ENCODE peak calls at places on chromosome 16, in four cellular contexts. Q, N, E and O are unnamed samples.

GRCh38 chr16:1199342-1200013 is 25.6 kb downstream of the TPSG1 start:
- DNase-seq in Q (no peak), N (no peak), E (no peak), O (no peak)

GRCh38 chr16:15811778-15812750 is 44.8 kb downstream of the MYH11 start:
- DNase-seq in Q (peak; percentile 67), N (peak; percentile 86), E (peak; percentile 87), O (peak; percentile 97)

GRCh38 chr16:14003119-14003570 is 68.0 kb upstream of the MRTFB start:
- DNase-seq in Q (no peak), N (no peak), E (peak; percentile 50), O (peak; percentile 47)

GRCh38 chr16:8622315-8622656 is 788 bp downstream of the METTL22 start:
- DNase-seq in Q (no peak), N (no peak), E (no peak), O (no peak)

GRCh38 chr16:27205436-27206065 is 2.2 kb downstream of the KDM8 start:
- DNase-seq in Q (no peak), N (no peak), E (no peak), O (no peak)

GRCh38 chr16:78884199-78884598 is 716.3 kb downstream of the MAF start:
- DNase-seq in Q (no peak), N (no peak), E (no peak), O (no peak)

GRCh38 chr16:64882385-64882784 is 239.5 kb downstream of the CDH11 start:
- DNase-seq in Q (no peak), N (no peak), E (no peak), O (no peak)

GRCh38 chr16:1019234-1019933 is 37.8 kb downstream of the SOX8 start:
- DNase-seq in Q (peak; percentile 44), N (no peak), E (peak; percentile 64), O (peak; percentile 69)

GRCh38 chr16:64864232-64864803 is 257.5 kb downstream of the CDH11 start:
- DNase-seq in Q (peak; percentile 23), N (peak; percentile 98), E (peak; percentile 96), O (peak; percentile 90)

GRCh38 chr16:73253922-73254480 is 206.1 kb upstream of the ZFHX3 start:
- DNase-seq in Q (no peak), N (no peak), E (no peak), O (no peak)

GRCh38 chr16:10383626-10384025 is 2.2 kb upstream of the ATF7IP2 start:
- DNase-seq in Q (no peak), N (no peak), E (no peak), O (no peak)

GRCh38 chr16:75267631-75268264 is 16.3 kb upstream of the BCAR1 start:
- DNase-seq in Q (no peak), N (no peak), E (peak; percentile 51), O (no peak)

GRCh38 chr16:64615647-64616280 is 506.1 kb downstream of the CDH11 start:
- DNase-seq in Q (no peak), N (no peak), E (peak; percentile 3), O (peak; percentile 60)

GRCh38 chr16:48499822-48500440 is 110.0 kb downstream of the N4BP1 start:
- DNase-seq in Q (peak; percentile 75), N (peak; percentile 84), E (peak; percentile 91), O (peak; percentile 92)

GRCh38 chr16:9954181-9954580 is 228.0 kb downstream of the GRIN2A start:
- DNase-seq in Q (no peak), N (no peak), E (no peak), O (peak; percentile 4)

GRCh38 chr16:9091867-9092281 is 430 bp downstream of the HAPSTR1 start:
- DNase-seq in Q (no peak), N (no peak), E (no peak), O (peak; percentile 35)

GRCh38 chr16:3183445-3184139 is 4.4 kb upstream of the OR1F1 start:
- DNase-seq in Q (no peak), N (no peak), E (no peak), O (no peak)

GRCh38 chr16:85334718-85335583 is 222.7 kb upstream of the CIBAR2 start:
- DNase-seq in Q (no peak), N (no peak), E (no peak), O (no peak)

GRCh38 chr16:4947722-4948503 is 10.2 kb upstream of the SEC14L5 start:
- DNase-seq in Q (no peak), N (no peak), E (peak; percentile 10), O (no peak)

GRCh38 chr16:85005278-85006069 is 5.9 kb downstream of the ZDHHC7 start:
- DNase-seq in Q (peak; percentile 35), N (no peak), E (peak; percentile 43), O (peak; percentile 82)

GRCh38 chr16:56898847-56899246 is 33.1 kb upstream of the HERPUD1 start:
- DNase-seq in Q (no peak), N (no peak), E (no peak), O (no peak)

GRCh38 chr16:86510465-86511261 is at the start of gene FOXF1:
- DNase-seq in Q (no peak), N (no peak), E (peak; percentile 50), O (peak; percentile 61)

GRCh38 chr16:14042706-14043105 is 28.4 kb upstream of the MRTFB start:
- DNase-seq in Q (no peak), N (no peak), E (no peak), O (no peak)

GRCh38 chr16:89145406-89146161 is 26.0 kb upstream of the CDH15 start:
- DNase-seq in Q (no peak), N (no peak), E (no peak), O (no peak)

GRCh38 chr16:14334366-14335105 is 263.4 kb downstream of the MRTFB start:
- DNase-seq in Q (peak; percentile 48), N (peak; percentile 26), E (peak; percentile 31), O (peak; percentile 76)

GRCh38 chr16:88329726-88330700 is 52.7 kb upstream of the ZNF469 start:
- DNase-seq in Q (no peak), N (no peak), E (no peak), O (peak; percentile 43)

GRCh38 chr16:2769675-2770056 is 7.4 kb downstream of the ELOB start:
- DNase-seq in Q (no peak), N (no peak), E (peak; percentile 70), O (peak; percentile 29)

GRCh38 chr16:583470-583814 is 6.4 kb upstream of the RAB40C start:
- DNase-seq in Q (no peak), N (no peak), E (no peak), O (no peak)

DNA sequence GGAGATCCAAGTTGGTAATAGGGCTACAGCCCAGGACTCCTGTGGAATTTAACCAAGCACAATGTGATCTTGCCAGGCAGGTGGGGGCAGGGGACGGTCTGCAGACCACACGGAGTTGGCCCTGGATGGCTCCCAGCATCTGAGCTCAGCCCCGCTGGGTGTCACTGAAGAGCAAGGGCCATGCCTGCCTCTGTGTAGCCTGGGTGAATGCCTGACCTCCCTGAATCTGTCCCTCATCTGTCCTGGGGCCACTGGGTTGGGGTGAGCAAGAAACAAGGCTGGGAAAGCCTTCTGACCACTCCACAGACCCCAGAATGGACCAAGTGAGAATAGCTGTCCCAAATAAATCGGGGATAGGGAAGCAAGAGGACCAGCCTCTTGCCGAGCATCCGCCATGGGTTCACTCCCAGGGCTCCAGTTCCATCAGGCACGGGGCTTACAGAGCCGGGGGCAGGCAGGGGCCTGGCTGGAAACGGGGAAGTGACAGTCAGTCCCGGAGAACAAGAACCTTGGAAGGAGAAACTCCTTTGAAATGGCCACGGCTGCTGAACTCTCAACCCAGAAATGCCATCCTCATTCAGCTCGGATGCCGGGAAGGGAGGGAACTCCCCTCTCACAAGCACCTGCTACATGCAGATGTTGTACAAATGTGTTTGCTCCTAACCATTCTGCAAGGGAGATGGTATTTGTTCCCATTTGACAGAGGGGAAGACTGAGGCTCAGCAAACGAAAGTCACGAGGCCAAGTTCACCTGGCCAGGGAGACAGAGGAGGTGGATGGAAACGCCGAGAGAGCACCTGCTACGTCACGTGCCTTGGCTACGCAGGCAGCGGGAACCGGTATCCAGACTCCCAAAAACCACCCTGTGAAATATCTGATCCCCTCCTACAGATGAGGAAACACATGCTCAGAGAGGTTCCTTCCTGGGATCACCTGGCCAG is 50.0 kb downstream of the RMI2 start:
- DNase-seq in Q (no peak), N (no peak), E (no peak), O (peak; percentile 15)
- TF ChIP-seq CTCF in Q (no peak), N (no peak), E (no peak), O (no peak)

DNA sequence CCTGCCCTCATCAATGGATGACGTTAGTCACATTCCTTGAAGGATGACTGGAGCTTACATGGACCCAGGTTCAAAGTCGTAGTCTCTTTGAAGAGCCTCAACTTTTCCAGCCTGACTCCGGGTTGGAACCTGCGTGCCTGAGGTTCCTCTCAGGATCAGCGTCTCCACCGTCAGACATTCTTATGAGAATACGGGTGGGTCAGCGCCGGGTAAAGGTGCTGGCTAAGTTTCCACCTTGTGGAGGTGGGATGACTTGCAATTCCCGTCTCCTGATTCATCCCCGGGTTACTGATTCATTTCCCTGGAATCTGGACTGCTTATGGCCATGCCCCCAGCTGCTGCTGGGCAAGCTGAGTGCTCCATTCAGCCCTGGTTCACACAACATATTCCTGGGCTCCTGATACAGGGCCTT is 38.9 kb upstream of the CMIP start:
- DNase-seq in Q (no peak), N (peak; percentile 52), E (peak; percentile 95), O (peak; percentile 84)
- TF ChIP-seq CTCF in Q (no peak), N (no peak), E (peak; percentile 23), O (peak; percentile 16)

DNA sequence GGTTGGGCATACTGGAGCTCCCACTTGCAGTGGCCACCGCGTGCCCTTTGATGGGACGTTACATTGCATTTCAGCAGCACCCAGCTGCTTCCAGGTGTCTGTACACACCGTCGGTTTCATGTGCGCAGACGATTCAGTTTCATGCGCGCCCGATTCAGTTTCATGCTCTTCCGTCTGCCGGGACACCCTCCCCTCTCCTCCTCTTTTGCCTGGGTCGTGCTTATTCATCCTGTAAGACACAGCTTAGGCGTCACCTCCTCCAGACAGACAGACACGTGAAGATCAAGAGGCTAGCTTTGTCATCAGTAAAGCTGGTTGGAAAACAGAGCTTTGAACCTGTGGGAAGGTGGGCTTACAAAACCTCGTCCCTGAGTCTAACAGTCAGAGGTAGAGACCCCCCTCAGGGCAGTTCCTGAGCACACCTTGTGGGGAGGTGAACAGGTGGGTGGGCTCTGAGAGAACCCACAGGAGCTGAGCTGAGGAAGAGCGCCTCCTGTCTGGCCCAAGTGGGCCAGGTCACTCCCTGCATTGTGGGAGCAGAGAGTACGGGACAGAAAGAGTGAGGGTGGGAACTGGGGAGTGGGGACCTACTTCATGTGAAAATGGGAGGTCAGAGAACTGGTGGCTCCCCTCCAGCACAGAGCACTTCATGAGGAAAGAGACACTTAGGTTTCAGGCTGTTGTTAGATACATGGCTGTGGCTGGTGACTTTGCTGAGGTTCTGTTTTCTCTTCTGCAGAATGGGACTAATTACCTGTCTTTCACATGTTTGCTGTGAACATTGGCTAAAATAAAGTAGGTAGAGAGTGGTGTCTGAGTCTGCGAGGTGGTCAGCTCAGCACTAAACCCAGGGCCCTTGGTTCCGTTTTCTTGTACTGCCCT is 122.1 kb downstream of the SNX29 start:
- DNase-seq in Q (no peak), N (no peak), E (no peak), O (no peak)
- TF ChIP-seq CTCF in Q (no peak), N (no peak), E (no peak), O (no peak)

DNA sequence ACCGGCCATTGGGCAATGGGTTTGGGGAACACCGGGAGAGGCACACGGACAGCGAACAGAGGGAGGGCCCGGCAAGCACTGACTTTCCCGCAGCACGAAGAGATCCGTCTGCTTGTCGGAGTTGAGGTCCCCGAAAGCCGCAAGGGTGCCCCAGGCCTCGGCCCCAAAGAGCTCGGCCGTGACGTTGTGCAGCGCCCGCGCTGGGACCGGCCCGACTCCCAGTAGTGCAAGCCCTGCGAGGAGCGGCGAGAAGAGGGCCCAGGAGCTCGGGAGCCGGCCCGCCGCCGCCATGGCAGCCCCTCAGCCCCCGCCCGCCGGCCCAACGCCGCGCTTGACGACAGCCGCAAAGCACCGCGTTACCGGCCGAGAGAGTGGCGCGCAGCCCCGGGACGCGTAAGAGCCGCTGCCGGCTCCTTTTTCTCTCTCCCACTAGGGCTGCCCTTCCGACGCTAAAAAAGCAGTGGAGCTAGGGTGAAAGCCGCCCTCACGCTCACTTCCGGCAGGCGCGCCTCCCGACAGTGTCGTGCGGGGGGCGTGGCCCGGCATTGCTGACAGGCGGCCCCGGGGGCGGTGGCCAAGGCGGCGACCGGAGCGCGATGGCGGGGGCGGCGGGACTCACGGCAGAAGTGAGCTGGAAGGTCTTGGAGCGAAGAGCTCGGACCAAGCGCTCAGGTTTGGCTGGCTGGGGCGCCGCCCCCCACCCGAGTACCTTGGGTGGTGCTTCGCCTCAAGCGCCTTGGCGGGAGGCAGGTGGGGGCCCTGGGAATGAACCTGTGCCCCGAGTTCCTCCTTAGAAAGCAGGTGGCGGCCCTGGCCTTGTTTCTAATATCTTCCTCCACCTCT is at the start of the genes ITFG1 and PHKB:
- DNase-seq in Q (peak; percentile 72), N (peak; percentile 41), E (peak; percentile 93), O (peak; percentile 92)
- TF ChIP-seq CTCF in Q (no peak), N (no peak), E (peak; percentile 25), O (no peak)